ENCODE peak calls at places on chromosome 16, in ten cellular contexts. One of them, this sample, is unnamed.

GRCh38 chr16:12535535-12536411 is 267.9 kb downstream of the CPPED1 start:
- DNase-seq in body of pancreas: no peak
- DNase-seq in tibial artery: no peak
- DNase-seq in heart left ventricle: no peak
- DNase-seq in PC-9: no peak
- DNase-seq in Caco-2: no peak
- DNase-seq in right lobe of liver: no peak
- DNase-seq in adrenal gland: no peak
- DNase-seq in tibial nerve: no peak
- DNase-seq in cardiac muscle cell: peak; percentile 6
- DNase-seq in this sample: no peak

GRCh38 chr16:86764551-86764950 is 186.2 kb downstream of the FOXL1 start:
- DNase-seq in body of pancreas: no peak
- DNase-seq in tibial nerve: no peak
- DNase-seq in tibial artery: no peak
- DNase-seq in cardiac muscle cell: no peak
- DNase-seq in Caco-2: no peak
- DNase-seq in adrenal gland: no peak
- DNase-seq in PC-9: no peak
- DNase-seq in right lobe of liver: no peak
- DNase-seq in heart left ventricle: no peak
- DNase-seq in this sample: no peak

GRCh38 chr16:11986521-11987057 is 10.1 kb downstream of the SNX29 start:
- DNase-seq in right lobe of liver: no peak
- DNase-seq in heart left ventricle: no peak
- DNase-seq in body of pancreas: no peak
- DNase-seq in Caco-2: no peak
- DNase-seq in tibial nerve: no peak
- DNase-seq in adrenal gland: no peak
- DNase-seq in tibial artery: no peak
- DNase-seq in cardiac muscle cell: peak; percentile 49
- DNase-seq in PC-9: no peak
- DNase-seq in this sample: no peak

GRCh38 chr16:74623214-74623842 is 16.4 kb upstream of the GLG1 start:
- DNase-seq in right lobe of liver: no peak
- DNase-seq in Caco-2: peak; percentile 21
- DNase-seq in tibial nerve: no peak
- DNase-seq in body of pancreas: no peak
- DNase-seq in tibial artery: no peak
- DNase-seq in cardiac muscle cell: peak; percentile 64
- DNase-seq in PC-9: no peak
- DNase-seq in adrenal gland: no peak
- DNase-seq in heart left ventricle: no peak
- DNase-seq in this sample: no peak

GRCh38 chr16:31421587-31421986 is 6.6 kb downstream of the COX6A2 start:
- DNase-seq in right lobe of liver: no peak
- DNase-seq in tibial nerve: no peak
- DNase-seq in adrenal gland: no peak
- DNase-seq in heart left ventricle: no peak
- DNase-seq in PC-9: no peak
- DNase-seq in tibial artery: no peak
- DNase-seq in Caco-2: no peak
- DNase-seq in body of pancreas: no peak
- DNase-seq in cardiac muscle cell: no peak
- DNase-seq in this sample: no peak

GRCh38 chr16:66478733-66479511 is 51.8 kb downstream of the BEAN1 start:
- DNase-seq in PC-9: peak; percentile 86
- DNase-seq in tibial nerve: peak; percentile 69
- DNase-seq in right lobe of liver: peak; percentile 85
- DNase-seq in adrenal gland: peak; percentile 70
- DNase-seq in tibial artery: peak; percentile 78
- DNase-seq in cardiac muscle cell: peak; percentile 65
- DNase-seq in Caco-2: peak; percentile 65
- DNase-seq in body of pancreas: peak; percentile 81
- DNase-seq in heart left ventricle: peak; percentile 84
- DNase-seq in this sample: peak; percentile 78

GRCh38 chr16:80614908-80615696 is 74.3 kb downstream of the DYNLRB2 start:
- DNase-seq in adrenal gland: no peak
- DNase-seq in right lobe of liver: no peak
- DNase-seq in PC-9: no peak
- DNase-seq in tibial artery: no peak
- DNase-seq in heart left ventricle: no peak
- DNase-seq in tibial nerve: no peak
- DNase-seq in cardiac muscle cell: peak; percentile 69
- DNase-seq in body of pancreas: no peak
- DNase-seq in Caco-2: no peak
- DNase-seq in this sample: no peak

GRCh38 chr16:12752159-12752558 is 51.5 kb downstream of the CPPED1 start:
- DNase-seq in tibial nerve: no peak
- DNase-seq in Caco-2: no peak
- DNase-seq in adrenal gland: no peak
- DNase-seq in PC-9: no peak
- DNase-seq in tibial artery: no peak
- DNase-seq in heart left ventricle: no peak
- DNase-seq in body of pancreas: no peak
- DNase-seq in right lobe of liver: no peak
- DNase-seq in cardiac muscle cell: no peak
- DNase-seq in this sample: no peak

GRCh38 chr16:50531359-50531758 is 16.8 kb upstream of the NKD1 start:
- DNase-seq in tibial nerve: no peak
- DNase-seq in body of pancreas: no peak
- DNase-seq in tibial artery: no peak
- DNase-seq in adrenal gland: no peak
- DNase-seq in cardiac muscle cell: no peak
- DNase-seq in PC-9: no peak
- DNase-seq in Caco-2: peak; percentile 14
- DNase-seq in heart left ventricle: no peak
- DNase-seq in right lobe of liver: peak; percentile 22
- DNase-seq in this sample: peak; percentile 44

GRCh38 chr16:73058221-73058615 is 10.3 kb upstream of the ZFHX3 start:
- DNase-seq in body of pancreas: peak; percentile 61
- DNase-seq in tibial nerve: no peak
- DNase-seq in tibial artery: peak; percentile 21
- DNase-seq in adrenal gland: peak; percentile 53
- DNase-seq in right lobe of liver: peak; percentile 62
- DNase-seq in heart left ventricle: peak; percentile 71
- DNase-seq in PC-9: peak; percentile 64
- DNase-seq in Caco-2: peak; percentile 63
- DNase-seq in cardiac muscle cell: peak; percentile 60
- DNase-seq in this sample: no peak

GRCh38 chr16:17331991-17332390 is 138.8 kb downstream of the XYLT1 start:
- DNase-seq in adrenal gland: no peak
- DNase-seq in body of pancreas: no peak
- DNase-seq in heart left ventricle: no peak
- DNase-seq in right lobe of liver: no peak
- DNase-seq in cardiac muscle cell: no peak
- DNase-seq in PC-9: no peak
- DNase-seq in tibial artery: no peak
- DNase-seq in Caco-2: no peak
- DNase-seq in tibial nerve: no peak
- DNase-seq in this sample: no peak

GRCh38 chr16:8948831-8949230 is 14.9 kb downstream of the USP7 start:
- DNase-seq in tibial nerve: no peak
- DNase-seq in adrenal gland: no peak
- DNase-seq in cardiac muscle cell: no peak
- DNase-seq in right lobe of liver: no peak
- DNase-seq in Caco-2: no peak
- DNase-seq in tibial artery: no peak
- DNase-seq in body of pancreas: no peak
- DNase-seq in heart left ventricle: no peak
- DNase-seq in PC-9: no peak
- DNase-seq in this sample: no peak

GRCh38 chr16:47780213-47780612 is 319.1 kb downstream of the PHKB start:
- DNase-seq in tibial artery: no peak
- DNase-seq in tibial nerve: no peak
- DNase-seq in right lobe of liver: no peak
- DNase-seq in adrenal gland: no peak
- DNase-seq in body of pancreas: no peak
- DNase-seq in Caco-2: no peak
- DNase-seq in heart left ventricle: no peak
- DNase-seq in cardiac muscle cell: no peak
- DNase-seq in PC-9: no peak
- DNase-seq in this sample: no peak

GRCh38 chr16:86249631-86250030 is 260.7 kb upstream of the FOXF1 start:
- DNase-seq in tibial artery: no peak
- DNase-seq in right lobe of liver: no peak
- DNase-seq in tibial nerve: no peak
- DNase-seq in Caco-2: no peak
- DNase-seq in heart left ventricle: no peak
- DNase-seq in cardiac muscle cell: no peak
- DNase-seq in PC-9: no peak
- DNase-seq in adrenal gland: no peak
- DNase-seq in body of pancreas: no peak
- DNase-seq in this sample: peak; percentile 32

GRCh38 chr16:22321340-22322001 is 24.3 kb downstream of the POLR3E start:
- DNase-seq in heart left ventricle: peak; percentile 68
- DNase-seq in PC-9: peak; percentile 59
- DNase-seq in tibial artery: peak; percentile 60
- DNase-seq in Caco-2: no peak
- DNase-seq in tibial nerve: peak; percentile 58
- DNase-seq in adrenal gland: peak; percentile 62
- DNase-seq in body of pancreas: peak; percentile 78
- DNase-seq in right lobe of liver: peak; percentile 72
- DNase-seq in cardiac muscle cell: peak; percentile 82
- DNase-seq in this sample: peak; percentile 72

GRCh38 chr16:69465083-69465721 is 40.8 kb downstream of the CYB5B start:
- DNase-seq in tibial artery: no peak
- DNase-seq in cardiac muscle cell: no peak
- DNase-seq in tibial nerve: no peak
- DNase-seq in adrenal gland: no peak
- DNase-seq in Caco-2: peak; percentile 60
- DNase-seq in right lobe of liver: no peak
- DNase-seq in heart left ventricle: no peak
- DNase-seq in PC-9: no peak
- DNase-seq in body of pancreas: peak; percentile 7
- DNase-seq in this sample: no peak

GRCh38 chr16:14454391-14454790 is 175.7 kb downstream of the PARN start:
- DNase-seq in tibial nerve: no peak
- DNase-seq in body of pancreas: no peak
- DNase-seq in cardiac muscle cell: peak; percentile 27
- DNase-seq in adrenal gland: no peak
- DNase-seq in Caco-2: no peak
- DNase-seq in PC-9: no peak
- DNase-seq in right lobe of liver: no peak
- DNase-seq in tibial artery: no peak
- DNase-seq in heart left ventricle: no peak
- DNase-seq in this sample: no peak

GRCh38 chr16:82533161-82533560 is 93.6 kb upstream of the CDH13 start:
- DNase-seq in body of pancreas: no peak
- DNase-seq in cardiac muscle cell: no peak
- DNase-seq in Caco-2: no peak
- DNase-seq in tibial nerve: no peak
- DNase-seq in tibial artery: no peak
- DNase-seq in right lobe of liver: no peak
- DNase-seq in PC-9: no peak
- DNase-seq in heart left ventricle: no peak
- DNase-seq in adrenal gland: no peak
- DNase-seq in this sample: peak; percentile 11
- TF ChIP-seq CTCF in body of pancreas: no peak
- TF ChIP-seq CTCF in cardiac muscle cell: no peak
- TF ChIP-seq CTCF in Caco-2: no peak
- TF ChIP-seq CTCF in tibial nerve: no peak
- TF ChIP-seq CTCF in tibial artery: no peak
- TF ChIP-seq CTCF in right lobe of liver: no peak
- TF ChIP-seq CTCF in PC-9: no peak
- TF ChIP-seq CTCF in heart left ventricle: no peak
- TF ChIP-seq CTCF in adrenal gland: no peak
- TF ChIP-seq CTCF in this sample: no peak

DNA sequence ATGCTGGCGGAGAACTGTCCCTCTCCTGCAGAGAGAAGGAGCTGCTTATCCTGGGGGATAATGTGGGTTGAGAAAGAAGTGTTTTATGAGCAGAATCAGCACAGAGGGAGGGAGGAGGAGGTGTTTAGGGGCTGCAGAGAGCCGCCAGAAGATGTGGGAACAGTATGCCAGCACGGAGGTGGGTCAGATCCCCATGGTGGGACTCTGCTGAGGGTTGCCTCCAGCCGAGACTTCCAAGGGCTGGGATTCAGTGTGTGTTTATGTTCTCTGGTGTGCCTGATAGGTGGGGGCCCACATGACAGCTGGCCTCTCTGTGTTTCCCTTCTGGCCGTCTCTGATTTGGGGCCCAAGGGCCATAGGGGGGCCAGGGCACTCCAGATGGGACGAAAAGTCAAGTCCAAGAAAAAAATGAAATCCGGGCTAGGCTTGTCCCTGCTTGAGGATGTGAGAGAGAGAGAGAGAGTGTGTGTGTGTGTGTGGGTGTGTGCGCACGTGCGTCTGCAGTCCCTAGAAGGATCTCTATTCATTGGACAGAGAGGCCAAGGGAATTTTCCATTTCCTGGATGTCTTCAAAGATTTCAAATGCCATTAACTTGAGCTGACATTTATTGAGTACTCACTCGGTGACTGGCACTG is 21.6 kb downstream of the PRKCB start:
- DNase-seq in heart left ventricle: no peak
- DNase-seq in cardiac muscle cell: no peak
- DNase-seq in adrenal gland: no peak
- DNase-seq in body of pancreas: no peak
- DNase-seq in right lobe of liver: no peak
- DNase-seq in PC-9: no peak
- DNase-seq in tibial artery: no peak
- DNase-seq in tibial nerve: no peak
- DNase-seq in Caco-2: no peak
- DNase-seq in this sample: no peak
- H3K4me1 ChIP-seq in heart left ventricle: no peaks in the 10 kb centered on the region
- H3K4me1 ChIP-seq in cardiac muscle cell: peaks cover 18% of the 10 kb centered on the region
- H3K4me1 ChIP-seq in adrenal gland: no peaks in the 10 kb centered on the region
- H3K4me1 ChIP-seq in body of pancreas: no peaks in the 10 kb centered on the region
- H3K4me1 ChIP-seq in right lobe of liver: no peaks in the 10 kb centered on the region
- H3K4me1 ChIP-seq in PC-9: no peaks in the 10 kb centered on the region
- H3K4me1 ChIP-seq in tibial artery: peaks cover 4% of the 10 kb centered on the region
- H3K4me1 ChIP-seq in tibial nerve: no peaks in the 10 kb centered on the region
- H3K4me1 ChIP-seq in Caco-2: no peaks in the 10 kb centered on the region
- H3K4me1 ChIP-seq in this sample: no peaks in the 10 kb centered on the region

GRCh38 chr16:88721236-88721635 is 14.9 kb downstream of the CTU2 start:
- DNase-seq in PC-9: no peak
- DNase-seq in Caco-2: no peak
- DNase-seq in tibial nerve: no peak
- DNase-seq in tibial artery: no peak
- DNase-seq in right lobe of liver: no peak
- DNase-seq in adrenal gland: no peak
- DNase-seq in cardiac muscle cell: no peak
- DNase-seq in heart left ventricle: no peak
- DNase-seq in body of pancreas: no peak
- DNase-seq in this sample: no peak
- H3K36me3 ChIP-seq in PC-9: peaks cover 3% of the 10 kb centered on the region
- H3K36me3 ChIP-seq in Caco-2: peaks cover 5% of the 10 kb centered on the region
- H3K36me3 ChIP-seq in tibial nerve: peaks cover 49% of the 10 kb centered on the region
- H3K36me3 ChIP-seq in tibial artery: peaks cover 65% of the 10 kb centered on the region
- H3K36me3 ChIP-seq in right lobe of liver: peaks cover 21% of the 10 kb centered on the region
- H3K36me3 ChIP-seq in adrenal gland: no peaks in the 10 kb centered on the region
- H3K36me3 ChIP-seq in cardiac muscle cell: peaks cover 21% of the 10 kb centered on the region
- H3K36me3 ChIP-seq in heart left ventricle: peaks cover 87% of the 10 kb centered on the region
- H3K36me3 ChIP-seq in body of pancreas: peaks cover 18% of the 10 kb centered on the region
- H3K36me3 ChIP-seq in this sample: peaks cover 85% of the 10 kb centered on the region

GRCh38 chr16:19014456-19014855 is 30.7 kb downstream of the TMC7 start:
- DNase-seq in tibial nerve: no peak
- DNase-seq in PC-9: no peak
- DNase-seq in Caco-2: no peak
- DNase-seq in right lobe of liver: no peak
- DNase-seq in tibial artery: no peak
- DNase-seq in body of pancreas: peak; percentile 8
- DNase-seq in cardiac muscle cell: peak; percentile 22
- DNase-seq in heart left ventricle: no peak
- DNase-seq in adrenal gland: no peak
- DNase-seq in this sample: no peak
- TF ChIP-seq CTCF in tibial nerve: no peak
- TF ChIP-seq CTCF in PC-9: no peak
- TF ChIP-seq CTCF in Caco-2: no peak
- TF ChIP-seq CTCF in right lobe of liver: no peak
- TF ChIP-seq CTCF in tibial artery: no peak
- TF ChIP-seq CTCF in body of pancreas: no peak
- TF ChIP-seq CTCF in cardiac muscle cell: no peak
- TF ChIP-seq CTCF in heart left ventricle: peak; percentile 30
- TF ChIP-seq CTCF in adrenal gland: no peak
- TF ChIP-seq CTCF in this sample: no peak

This sample was measured in right atrium auricular region.